ENCODE peak calls at places on chromosomes 4 and X, in five cellular contexts. D, H, I, J and K are unnamed samples.

GRCh38 chr4:107629318-107629717 is 90.7 kb downstream of the PAPSS1 start:
- DNase-seq in H (no peak), D (no peak), I (no peak), J (no peak), K (no peak)

GRCh38 chrX:76919761-76920160 is 492.3 kb downstream of the MAGEE1 start:
- DNase-seq in I (no peak), D (no peak), J (no peak), H (no peak), K (no peak)

GRCh38 chrX:43559643-43560042 is 96.5 kb upstream of the MAOA start:
- DNase-seq in I (peak; percentile 8), D (peak; percentile 2), H (no peak), J (peak; percentile 39), K (peak; percentile 10)

GRCh38 chrX:21734175-21734574 is 23.7 kb downstream of the SMPX start:
- DNase-seq in D (no peak), J (peak; percentile 72), I (no peak), H (no peak), K (no peak)

GRCh38 chr4:144787365-144788263 is 141.7 kb downstream of the HHIP start:
- DNase-seq in D (peak; percentile 49), I (peak; percentile 22), H (no peak), J (peak; percentile 34), K (peak; percentile 7)

GRCh38 chr4:151808120-151808529 is 47.3 kb upstream of the GATB start:
- DNase-seq in D (peak; percentile 31), H (no peak), I (no peak), J (no peak), K (no peak)

GRCh38 chr4:41838590-41838989 is 90.1 kb upstream of the PHOX2B start:
- DNase-seq in H (no peak), J (no peak), D (no peak), I (no peak), K (no peak)

GRCh38 chr4:54296548-54297203 is 67.6 kb downstream of the PDGFRA start:
- DNase-seq in I (no peak), D (no peak), H (no peak), J (peak; percentile 30), K (no peak)

GRCh38 chr4:95106408-95106928 is 348.7 kb downstream of the BMPR1B start:
- DNase-seq in J (no peak), I (no peak), D (peak; percentile 47), H (no peak), K (no peak)

GRCh38 chr4:72974694-72975487 is 94.6 kb downstream of the COX18 start:
- DNase-seq in H (no peak), D (peak; percentile 56), J (no peak), I (no peak), K (peak; percentile 55)

GRCh38 chrX:136823175-136823574 is 42.4 kb upstream of the ARHGEF6 start:
- DNase-seq in D (peak; percentile 54), I (no peak), H (no peak), J (no peak), K (no peak)

GRCh38 chrX:53746718-53747117 is 60.2 kb upstream of the HUWE1 start:
- DNase-seq in H (no peak), D (no peak), I (no peak), J (no peak), K (no peak)

GRCh38 chrX:41045960-41046567 is 39.2 kb upstream of the USP9X start:
- DNase-seq in J (no peak), D (peak; percentile 17), I (no peak), H (no peak), K (no peak)

GRCh38 chr4:108287834-108288413 is 119.2 kb upstream of the LEF1 start:
- DNase-seq in J (no peak), I (no peak), D (no peak), H (no peak), K (no peak)

GRCh38 chr4:53477038-53477565 is 99.7 kb downstream of the FIP1L1 start:
- DNase-seq in D (peak; percentile 62), J (peak; percentile 9), I (no peak), H (no peak), K (no peak)

GRCh38 chr4:80806472-80806871 is 224.0 kb upstream of the BMP3 start:
- DNase-seq in H (no peak), D (no peak), I (no peak), J (no peak), K (no peak)

GRCh38 chr4:69224891-69225290 is 10.3 kb upstream of the UGT2B11 start:
- DNase-seq in I (no peak), D (no peak), H (no peak), J (no peak), K (no peak)

DNA sequence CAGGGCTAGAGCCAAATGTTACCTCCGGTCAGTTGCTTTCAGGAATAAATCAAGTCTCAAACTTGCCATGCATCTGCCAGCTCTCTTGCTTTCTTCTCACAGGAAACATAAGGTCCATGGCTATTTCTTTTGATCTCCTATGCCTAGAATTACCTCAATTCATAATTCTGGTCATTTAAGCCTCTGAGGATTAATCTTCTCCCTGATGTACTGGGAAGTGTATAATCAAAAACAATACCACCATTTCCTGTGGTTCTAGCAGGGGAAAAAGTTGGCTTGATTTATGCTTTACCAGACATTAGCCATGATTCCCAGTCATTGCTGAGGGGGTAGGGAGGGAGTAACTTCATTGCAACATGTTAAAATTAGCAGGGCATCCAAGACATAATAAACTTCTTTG is 268.7 kb upstream of the EMCN start:
- DNase-seq in J (no peak), D (no peak), I (no peak), H (no peak), K (no peak)
- H3K4me3 ChIP-seq in J (no peak overlapping the region), D (no peak overlapping the region), I (no peak overlapping the region), H (no peak overlapping the region), K (no peak overlapping the region)

DNA sequence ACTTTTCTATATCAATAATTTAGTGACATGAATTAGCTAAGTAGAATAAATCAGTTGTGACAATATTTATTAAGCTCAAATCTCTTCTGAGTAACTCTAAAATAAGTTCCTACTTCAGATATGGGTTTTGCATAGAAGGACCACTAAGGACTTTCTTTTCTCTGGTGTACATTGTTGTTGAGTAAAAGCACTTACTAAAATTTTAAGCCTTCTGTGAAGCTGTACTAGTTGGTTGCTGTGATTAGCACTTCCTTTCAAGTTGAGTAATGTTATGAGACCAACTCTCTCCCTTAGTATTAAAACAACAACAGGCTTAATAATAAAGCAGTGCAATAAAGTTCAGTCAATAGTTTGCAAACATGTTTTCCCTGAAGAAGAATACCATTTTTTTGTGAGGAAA is 667.4 kb upstream of the NDST4 start:
- DNase-seq in J (no peak), D (no peak), H (peak; percentile 13), I (no peak), K (no peak)
- TF ChIP-seq BHLHE40 in J (no peak), D (no peak), H (no peak), I (no peak), K (no peak)

GRCh38 chr4:113398441-113399143 is 349.1 kb downstream of the ANK2 start:
- DNase-seq in I (no peak), H (no peak), J (no peak), D (no peak), K (no peak)

GRCh38 chr4:113390850-113391249 is 341.4 kb downstream of the ANK2 start:
- DNase-seq in J (no peak), I (no peak), H (no peak), D (no peak), K (no peak)

GRCh38 chr4:113397114-113397701 is 347.8 kb downstream of the ANK2 start:
- DNase-seq in J (no peak), D (peak; percentile 82), H (no peak), I (no peak), K (no peak)

GRCh38 chr4:113394108-113394729 is 344.8 kb downstream of the ANK2 start:
- DNase-seq in I (no peak), D (no peak), J (no peak), H (no peak), K (no peak)

DNA sequence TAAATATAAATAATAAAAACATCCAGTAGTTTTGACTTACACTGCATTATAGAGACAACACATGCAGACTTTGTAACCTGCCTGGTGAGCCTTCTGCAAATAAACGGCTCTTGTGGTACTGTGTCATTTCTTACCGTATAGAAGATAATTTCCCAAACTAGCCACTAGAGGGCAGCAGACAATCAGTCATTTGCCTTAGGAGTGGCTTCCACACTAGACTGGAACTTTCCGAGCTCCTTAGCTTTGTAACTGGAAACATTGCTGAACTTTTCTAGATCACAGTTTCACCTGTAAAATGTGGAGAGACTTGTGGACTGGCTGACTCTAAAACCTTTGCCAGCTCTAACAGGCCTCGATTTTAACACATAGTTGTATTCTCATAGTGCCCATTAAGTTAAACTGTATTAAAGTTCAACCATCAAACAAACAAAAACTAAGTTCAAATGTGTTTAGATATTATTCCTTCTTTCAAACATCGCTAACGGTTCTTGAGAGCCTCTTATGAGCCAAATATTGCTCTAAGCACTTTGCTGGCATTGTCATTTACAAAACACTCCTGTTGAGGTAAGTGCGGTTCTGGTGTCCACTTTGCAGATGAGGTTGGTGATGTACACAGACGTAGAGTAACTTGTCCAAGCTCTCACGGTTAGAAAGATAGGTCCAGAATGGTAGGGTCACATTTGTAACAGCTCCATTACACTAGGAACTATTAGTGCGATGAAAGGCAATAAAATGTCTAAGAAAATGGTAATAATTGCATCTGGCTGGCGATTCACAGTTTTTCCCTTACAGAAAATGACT is 345.5 kb downstream of the ANK2 start:
- DNase-seq in D (peak; percentile 88), I (peak; percentile 52), H (peak; percentile 66), J (peak; percentile 88), K (peak; percentile 24)
- TF ChIP-seq SMC3 in D (peak; percentile 80), I (peak; percentile 50), H (peak; percentile 92), J (peak; percentile 88), K (peak; percentile 77)

GRCh38 chrX:153845842-153846241 is 15.5 kb upstream of the PDZD4 start:
- DNase-seq in J (no peak), I (no peak), D (no peak), H (no peak), K (no peak)
- H3K4me3 ChIP-seq in J (no peak overlapping the region), I (no peak overlapping the region), D (no peak overlapping the region), H (no peak overlapping the region), K (no peak overlapping the region)